ENCODE peak calls at places on chromosomes 1 and 21, in six cellular contexts. H, G, P, W, I and X are unnamed samples.

GRCh38 chr1:86377341-86377740 is 18.8 kb downstream of the ODF2L start:
- DNase-seq in H (no peak), G (no peak), P (no peak), W (no peak), I (no peak), X (no peak)

GRCh38 chr1:197958438-197958837 is 41.3 kb downstream of the LHX9 start:
- DNase-seq in H (no peak), G (no peak), P (no peak), W (peak), I (no peak), X (no peak)

GRCh38 chr1:147851149-147851548 is 51.4 kb upstream of the GJA8 start:
- DNase-seq in H (peak), G (no peak), P (peak), W (no peak), I (no peak), X (no peak)

GRCh38 chr1:2284932-2285331 is 56.8 kb downstream of the SKI start:
- DNase-seq in H (no peak), G (no peak), P (no peak), W (no peak), I (no peak), X (no peak)

GRCh38 chr1:1945782-1946393 is 26.8 kb upstream of the TMEM52 start:
- DNase-seq in H (no peak), G (no peak), P (no peak), W (no peak), I (no peak), X (no peak)

GRCh38 chr1:158809862-158810261 is 21.3 kb upstream of the MNDA start:
- DNase-seq in H (no peak), G (no peak), P (no peak), W (no peak), I (no peak), X (no peak)

GRCh38 chr21:35703704-35704103 is 356.6 kb downstream of the SETD4 start:
- DNase-seq in H (no peak), G (no peak), P (no peak), W (no peak), I (no peak), X (no peak)

GRCh38 chr1:91613594-91613993 is 112.9 kb downstream of the CDC7 start:
- DNase-seq in H (peak), G (no peak), P (peak), W (no peak), I (no peak), X (no peak)

GRCh38 chr1:16023050-16023653 is 1.3 kb downstream of the CLCNKA start:
- DNase-seq in H (no peak), G (no peak), P (no peak), W (no peak), I (no peak), X (no peak)

GRCh38 chr1:75203415-75204277 is 69.5 kb downstream of the LHX8 start:
- DNase-seq in H (peak), G (no peak), P (peak), W (peak), I (no peak), X (no peak)

GRCh38 chr1:244964112-244964971 is 100.0 kb upstream of the HNRNPU start:
- DNase-seq in H (no peak), G (no peak), P (peak), W (no peak), I (no peak), X (no peak)

GRCh38 chr1:51567653-51568052 is 48.6 kb upstream of the EPS15 start:
- DNase-seq in H (peak), G (no peak), P (peak), W (no peak), I (no peak), X (no peak)

GRCh38 chr21:39385299-39386145 is 36.6 kb upstream of the HMGN1 start:
- DNase-seq in H (no peak), G (peak), P (peak), W (peak), I (no peak), X (no peak)

GRCh38 chr1:20634065-20634593 is 871 bp downstream of the PINK1 start:
- DNase-seq in H (peak), G (peak), P (peak), W (no peak), I (no peak), X (no peak)

GRCh38 chr1:101216623-101217022 is 20.2 kb upstream of the S1PR1 start:
- DNase-seq in H (peak), G (no peak), P (no peak), W (no peak), I (no peak), X (no peak)

GRCh38 chr1:220272841-220273090 is 513 bp upstream of the RAB3GAP2 start:
- DNase-seq in H (no peak), G (no peak), P (no peak), W (no peak), I (no peak), X (no peak)

GRCh38 chr1:15417365-15417934 is 7.8 kb downstream of the EFHD2 start:
- DNase-seq in H (peak), G (peak), P (peak), W (peak), I (peak), X (no peak)

GRCh38 chr1:11337536-11338350 is 64.7 kb downstream of the UBIAD1 start:
- DNase-seq in H (peak), G (peak), P (peak), W (peak), I (peak), X (no peak)

GRCh38 chr1:187264995-187265602 is 436.4 kb downstream of the PLA2G4A start:
- DNase-seq in H (peak), G (no peak), P (peak), W (peak), I (no peak), X (no peak)

GRCh38 chr1:72777918-72778317 is 495.6 kb upstream of the NEGR1 start:
- DNase-seq in H (no peak), G (no peak), P (no peak), W (no peak), I (no peak), X (no peak)

GRCh38 chr21:39676054-39676771 is 63.5 kb downstream of the B3GALT5 start:
- DNase-seq in H (peak), G (no peak), P (peak), W (no peak), I (no peak), X (no peak)

GRCh38 chr1:109740615-109741373 is at the start of gene GSTM3:
- DNase-seq in H (no peak), G (no peak), P (peak), W (no peak), I (no peak), X (no peak)

GRCh38 chr1:36159614-36160387 is 3.8 kb downstream of the MAP7D1 start:
- DNase-seq in H (no peak), G (no peak), P (no peak), W (no peak), I (no peak), X (no peak)

GRCh38 chr1:61227857-61228557 is 145.6 kb downstream of the NFIA start:
- DNase-seq in H (no peak), G (no peak), P (no peak), W (no peak), I (no peak), X (no peak)

GRCh38 chr1:24963099-24963872 is 33.2 kb upstream of the RUNX3 start:
- DNase-seq in H (no peak), G (no peak), P (no peak), W (peak), I (no peak), X (no peak)